ENCODE peak calls at places on chromosomes 2 and 18, in four cellular contexts. J, W, H and P are unnamed samples. For H3K4me1, the result is how much of the 10 kb centered on the place peaks cover.

GRCh38 chr2:120236296-120236695 is 13.1 kb upstream of the TMEM185B start:
- DNase-seq in H (no peak), J (no peak), W (no peak), P (peak)

GRCh38 chr2:89841476-89841840 is 1150.0 kb downstream of the RPIA start:
- DNase-seq in H (no peak), W (no peak), J (no peak), P (no peak)

GRCh38 chr2:149989447-149990063 is 402.0 kb upstream of the MMADHC start:
- DNase-seq in J (peak), W (peak), H (no peak), P (no peak)

GRCh38 chr18:34867520-34867919 is 157.4 kb downstream of the DTNA start:
- DNase-seq in W (no peak), J (no peak), H (peak), P (peak)

GRCh38 chr2:189569295-189569925 is 11.2 kb downstream of the SLC40A1 start:
- DNase-seq in J (peak), H (no peak), W (no peak), P (no peak)

GRCh38 chr2:184004945-184005672 is 593.2 kb upstream of the ZNF804A start:
- DNase-seq in H (no peak), J (no peak), W (no peak), P (no peak)

GRCh38 chr2:84946204-84947009 is 24.6 kb upstream of the KCMF1 start:
- DNase-seq in H (peak), J (peak), W (peak), P (no peak)

GRCh38 chr18:55862693-55863485 is 274.9 kb upstream of the TCF4 start:
- DNase-seq in J (no peak), W (no peak), H (no peak), P (peak)

GRCh38 chr2:74372674-74373073 is 7.4 kb downstream of the DCTN1 start:
- DNase-seq in J (no peak), W (no peak), H (no peak), P (no peak)

GRCh38 chr2:94774851-94775250 is 96.4 kb upstream of the TEKT4 start:
- DNase-seq in W (no peak), J (no peak), H (no peak), P (no peak)

GRCh38 chr2:150303281-150303680 is 184.2 kb downstream of the RND3 start:
- DNase-seq in J (no peak), H (peak), W (no peak), P (no peak)

GRCh38 chr2:61410185-61410584 is 60.7 kb downstream of the USP34 start:
- DNase-seq in W (peak), J (no peak), H (no peak), P (no peak)

GRCh38 chr18:37398248-37398920 is 167.2 kb downstream of the CELF4 start:
- DNase-seq in W (no peak), H (no peak), J (peak), P (no peak)

GRCh38 chr2:53852540-53852939 is 7.2 kb downstream of the GPR75 start:
- DNase-seq in J (no peak), W (no peak), H (no peak), P (no peak)

GRCh38 chr2:118738524-118739308 is 108.7 kb downstream of the EN1 start:
- DNase-seq in H (peak), W (peak), J (peak), P (peak)

GRCh38 chr18:32768646-32769206 is 4.1 kb downstream of the KLHL14 start:
- DNase-seq in H (no peak), W (no peak), J (no peak), P (no peak)

GRCh38 chr2:164719996-164720941 is 99.0 kb upstream of the GRB14 start:
- DNase-seq in W (peak), H (no peak), J (peak), P (no peak)

GRCh38 chr2:241822264-241822623 is 13.3 kb downstream of the NEU4 start:
- DNase-seq in W (no peak), J (no peak), H (no peak), P (no peak)

GRCh38 chr2:19630921-19631320 is 270.9 kb downstream of the TTC32 start:
- DNase-seq in J (no peak), W (no peak), H (no peak), P (no peak)

GRCh38 chr2:10140841-10141610 is 18.5 kb downstream of the RRM2 start:
- DNase-seq in H (no peak), W (peak), J (no peak), P (no peak)

GRCh38 chr18:23207191-23207955 is 72.1 kb downstream of the CABLES1 start:
- DNase-seq in W (no peak), H (peak), J (peak), P (peak)

GRCh38 chr2:237673130-237673921 is 45.9 kb downstream of the LRRFIP1 start:
- DNase-seq in H (peak), W (peak), J (peak), P (peak)

GRCh38 chr18:10926565-10927194 is 222.7 kb downstream of the PIEZO2 start:
- DNase-seq in J (peak), H (no peak), W (no peak), P (no peak)

GRCh38 chr18:4405965-4406364 is 49.1 kb downstream of the DLGAP1 start:
- DNase-seq in H (no peak), J (no peak), W (no peak), P (peak)

GRCh38 chr18:51072586-51073303 is 42.7 kb downstream of the SMAD4 start:
- DNase-seq in J (no peak), H (no peak), W (no peak), P (no peak)

GRCh38 chr2:215262303-215262702 is 49.6 kb upstream of the ATIC start:
- DNase-seq in W (no peak), H (no peak), J (no peak), P (no peak)

GRCh38 chr18:25341861-25342260 is 10.1 kb downstream of the ZNF521 start:
- DNase-seq in J (no peak), W (no peak), H (no peak), P (no peak)

GRCh38 chr2:26483027-26483326 is 5.1 kb upstream of the OTOF start:
- DNase-seq in H (no peak), J (no peak), W (no peak), P (no peak)

GRCh38 chr2:69816923-69817542 is 12.4 kb upstream of the GMCL1 start:
- DNase-seq in H (peak), W (peak), J (peak), P (peak)

GRCh38 chr2:166179201-166179600 is 51.4 kb upstream of the SCN1A start:
- DNase-seq in W (no peak), H (no peak), J (peak), P (no peak)

GRCh38 chr2:240210198-240210965 is 69.9 kb upstream of the OTOS start:
- DNase-seq in J (no peak), W (no peak), H (no peak), P (no peak)

GRCh38 chr2:45190481-45190880 is 181.2 kb upstream of the SIX2 start:
- DNase-seq in W (peak), H (no peak), J (peak), P (peak)

GRCh38 chr2:47641366-47641765 is 141.6 kb upstream of the MSH6 start:
- DNase-seq in W (no peak), H (no peak), J (no peak), P (no peak)

GRCh38 chr2:159163935-159164334 is 122.6 kb downstream of the WDSUB1 start:
- DNase-seq in J (no peak), H (no peak), W (no peak), P (peak)
- H3K27ac ChIP-seq in J (no peak), H (no peak), W (no peak), P (no peak)

GRCh38 chr2:218329027-218329825 is 27.4 kb upstream of the CATIP start:
- DNase-seq in W (no peak), H (no peak), J (no peak), P (no peak)

GRCh38 chr2:218334531-218334930 is 22.1 kb upstream of the CATIP start:
- DNase-seq in H (no peak), W (no peak), J (no peak), P (no peak)

GRCh38 chr2:218329826-218330651 is 26.6 kb upstream of the CATIP start:
- DNase-seq in W (no peak), H (no peak), J (no peak), P (no peak)

GRCh38 chr2:218332288-218332687 is 24.4 kb upstream of the CATIP start:
- DNase-seq in H (no peak), J (no peak), W (no peak), P (peak)

GRCh38 chr2:218332920-218333645 is 23.6 kb upstream of the CATIP start:
- DNase-seq in J (no peak), H (no peak), W (no peak), P (peak)
- H3K4me1 ChIP-seq in J (under half), H (under half), W (under half), P (under half)

DNA sequence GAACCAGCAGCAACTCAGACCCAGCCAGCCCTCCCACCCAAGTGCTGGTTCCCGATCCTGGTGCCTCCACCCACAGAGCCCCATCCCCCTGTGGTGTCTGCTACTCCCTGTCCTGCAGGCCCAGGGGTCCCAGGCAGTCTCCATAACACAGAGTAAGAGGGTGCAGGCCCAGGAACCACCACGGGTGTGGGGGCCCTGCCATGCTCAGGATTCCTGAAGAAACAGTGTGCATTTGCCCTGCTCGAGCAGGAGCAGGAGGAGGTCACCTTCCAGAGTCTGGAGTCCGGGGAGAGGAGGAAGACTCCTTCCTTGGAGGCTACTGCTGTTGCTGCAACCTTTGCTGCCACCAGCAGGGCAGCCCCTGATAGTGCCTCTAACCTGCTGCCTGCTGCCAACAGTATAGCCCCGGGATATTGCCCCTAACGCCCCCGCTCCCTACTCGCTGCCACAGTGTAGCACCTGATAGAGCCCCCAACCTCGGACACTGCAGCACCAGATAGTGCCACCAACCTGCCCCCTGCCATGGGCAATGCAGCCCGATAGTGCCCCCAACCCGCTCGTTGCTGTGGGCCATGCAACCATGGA is 46.8 kb upstream of the ANKRD62 start:
- DNase-seq in H (no peak), W (no peak), J (no peak), P (peak)
- TF ChIP-seq CTCF in H (no peak), W (peak), J (no peak), P (peak)

GRCh38 chr2:227867386-227867785 is 4.0 kb upstream of the DAW1 start:
- DNase-seq in H (no peak), J (no peak), W (no peak), P (no peak)

GRCh38 chr2:227876536-227876882 is 5.1 kb downstream of the DAW1 start:
- DNase-seq in H (no peak), W (no peak), J (peak), P (no peak)

GRCh38 chr2:227872676-227873075 is 1.2 kb downstream of the DAW1 start:
- DNase-seq in W (no peak), H (no peak), J (no peak), P (no peak)

GRCh38 chr2:227870710-227871374 is 589 bp upstream of the DAW1 start:
- DNase-seq in H (no peak), W (no peak), J (peak), P (no peak)

GRCh38 chr2:227871375-227871788 is at the start of gene DAW1:
- DNase-seq in J (peak), W (no peak), H (no peak), P (peak)
- H3K27ac ChIP-seq in J (peak), W (no peak), H (no peak), P (no peak)

GRCh38 chr2:105753380-105753779 is 8.7 kb downstream of the NCK2 start:
- DNase-seq in H (no peak), J (no peak), W (no peak), P (peak)
- H3K4me1 ChIP-seq in H (under half), J (under half), W (under half), P (under half)

DNA sequence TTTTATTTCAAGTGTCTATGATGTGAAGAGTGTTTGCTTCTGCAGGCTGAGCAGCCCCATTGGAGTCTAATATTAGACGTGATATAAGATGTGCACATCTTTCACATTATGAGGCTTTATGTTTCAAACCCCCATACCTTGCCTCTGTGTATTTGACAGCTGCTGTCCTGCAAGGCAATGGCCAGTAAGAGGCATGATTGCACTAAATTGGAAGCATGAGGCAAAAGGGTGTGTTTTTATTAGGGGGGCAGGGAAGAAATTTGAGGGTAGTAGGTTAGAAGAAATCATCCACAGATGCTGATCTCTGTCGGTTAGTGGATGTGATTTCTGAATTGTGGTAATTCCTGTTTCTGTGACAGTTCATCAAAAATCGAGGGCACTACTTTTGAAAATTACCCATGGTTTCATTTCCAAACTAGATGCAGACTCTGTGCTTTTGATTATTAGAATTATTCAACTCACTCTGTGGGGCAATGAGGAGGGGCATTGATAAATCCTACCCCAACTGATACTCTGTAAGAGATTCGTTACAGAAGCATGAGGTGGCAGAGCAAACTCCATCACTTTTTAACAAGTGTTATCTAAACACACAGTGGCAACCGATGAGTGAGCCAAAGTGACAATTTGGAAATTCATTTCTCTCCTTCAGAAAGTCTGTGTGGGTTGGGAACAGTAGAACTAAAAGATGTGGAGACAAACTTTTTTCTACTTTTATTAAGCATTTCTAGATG is 452.9 kb downstream of the ARHGAP15 start:
- DNase-seq in H (no peak), W (no peak), J (peak), P (no peak)
- TF ChIP-seq CTCF in H (peak), W (peak), J (peak), P (peak)

GRCh38 chr2:43097650-43098049 is 128.8 kb downstream of the ZFP36L2 start:
- DNase-seq in W (no peak), H (no peak), J (no peak), P (peak)
- H3K27ac ChIP-seq in W (no peak), H (no peak), J (no peak), P (no peak)

GRCh38 chr2:171318463-171318934 is 115.3 kb downstream of the METTL8 start:
- DNase-seq in W (no peak), J (peak), H (no peak), P (peak)
- H3K4me1 ChIP-seq in W (under half), J (under half), H (under half), P (under half)

GRCh38 chr2:105239924-105240323 is 1.6 kb upstream of the GPR45 start:
- DNase-seq in H (no peak), W (peak), J (peak), P (no peak)

GRCh38 chr2:105235388-105236059 is 6.0 kb upstream of the GPR45 start:
- DNase-seq in H (peak), J (peak), W (peak), P (peak)

GRCh38 chr2:105236060-105236424 is 5.5 kb upstream of the GPR45 start:
- DNase-seq in H (no peak), J (no peak), W (no peak), P (no peak)

GRCh38 chr2:105238664-105239240 is 2.8 kb upstream of the GPR45 start:
- DNase-seq in H (no peak), W (no peak), J (no peak), P (peak)

GRCh38 chr2:105237045-105237765 is 4.3 kb upstream of the GPR45 start:
- DNase-seq in W (no peak), J (no peak), H (no peak), P (peak)
- TF ChIP-seq CTCF in W (no peak), J (no peak), H (no peak), P (no peak)

DNA sequence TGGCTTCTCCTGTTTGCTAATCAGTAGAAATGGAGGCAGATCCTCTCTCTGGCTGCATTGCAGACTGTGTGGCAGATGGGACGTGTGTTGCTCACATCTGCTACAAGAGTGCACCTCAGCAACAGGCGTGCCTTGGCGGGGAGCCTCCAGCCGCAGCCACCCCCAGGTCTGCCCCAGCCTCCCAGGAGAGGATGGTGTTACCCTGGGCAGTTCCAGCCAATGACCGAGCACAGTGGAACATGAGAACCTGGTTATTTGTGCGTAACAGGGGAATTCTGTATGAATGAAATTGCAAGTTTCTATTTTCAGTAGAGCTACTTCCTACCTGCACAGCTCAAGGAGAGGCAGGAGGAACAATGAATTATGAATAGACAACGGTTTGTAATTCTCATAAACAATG is 130.6 kb upstream of the CBLN2 start:
- DNase-seq in J (no peak), W (no peak), H (no peak), P (no peak)
- H3K27ac ChIP-seq in J (no peak), W (no peak), H (no peak), P (no peak)